ENCODE peak calls at places on chromosomes 3 and 15, in nine cellular contexts. M, X, S, C, N, G, T, W and O are unnamed samples.

GRCh38 chr3:77815467-77815866 is 775.6 kb downstream of the ROBO2 start:
- DNase-seq in G (no peak), X (no peak), N (no peak), S (no peak), W (no peak), C (peak; percentile 68), M (no peak), T (no peak), O (no peak)

GRCh38 chr3:117743962-117744361 is 1034.4 kb downstream of the TUSC7 start:
- DNase-seq in X (no peak), C (no peak), W (no peak), N (no peak), M (no peak), G (no peak), S (no peak), T (no peak), O (no peak)

GRCh38 chr3:119469378-119470189 is 821 bp downstream of the POGLUT1 start:
- DNase-seq in N (peak; percentile 50), C (no peak), T (no peak), G (peak; percentile 56), X (no peak), S (no peak), W (no peak), M (peak; percentile 28), O (peak; percentile 4)

GRCh38 chr15:38696120-38696727 is 131.6 kb upstream of the RASGRP1 start:
- DNase-seq in T (peak; percentile 78), X (no peak), C (no peak), M (peak; percentile 64), S (no peak), W (no peak), N (no peak), G (no peak), O (peak; percentile 47)

GRCh38 chr3:159830523-159831151 is 158.0 kb upstream of the IL12A start:
- DNase-seq in X (no peak), N (no peak), S (no peak), G (no peak), C (no peak), M (peak; percentile 41), W (no peak), T (no peak), O (no peak)

GRCh38 chr3:152511904-152512303 is 243.2 kb downstream of the MBNL1 start:
- DNase-seq in G (no peak), C (no peak), N (no peak), M (no peak), T (no peak), S (no peak), X (no peak), W (no peak), O (no peak)

GRCh38 chr3:197697355-197697754 is 39.3 kb downstream of the RUBCN start:
- DNase-seq in W (no peak), S (no peak), C (no peak), T (no peak), X (no peak), M (no peak), N (no peak), G (no peak), O (no peak)

GRCh38 chr3:17233398-17233800 is 348.6 kb downstream of the PLCL2 start:
- DNase-seq in W (no peak), N (peak; percentile 83), X (peak; percentile 45), G (peak; percentile 22), S (no peak), T (peak; percentile 46), C (no peak), M (peak; percentile 54), O (peak; percentile 41)

GRCh38 chr15:72727154-72727553 is 41.1 kb downstream of the BBS4 start:
- DNase-seq in M (no peak), S (no peak), G (no peak), W (no peak), T (no peak), C (no peak), X (no peak), N (no peak), O (no peak)

GRCh38 chr3:195867631-195868335 is 40.6 kb downstream of the TNK2 start:
- DNase-seq in M (no peak), N (no peak), X (peak; percentile 38), T (no peak), S (no peak), C (no peak), W (no peak), G (no peak), O (no peak)

GRCh38 chr3:55439657-55440405 is 47.3 kb downstream of the WNT5A start:
- DNase-seq in S (no peak), C (no peak), G (no peak), N (no peak), X (no peak), M (no peak), T (no peak), W (no peak), O (no peak)

DNA sequence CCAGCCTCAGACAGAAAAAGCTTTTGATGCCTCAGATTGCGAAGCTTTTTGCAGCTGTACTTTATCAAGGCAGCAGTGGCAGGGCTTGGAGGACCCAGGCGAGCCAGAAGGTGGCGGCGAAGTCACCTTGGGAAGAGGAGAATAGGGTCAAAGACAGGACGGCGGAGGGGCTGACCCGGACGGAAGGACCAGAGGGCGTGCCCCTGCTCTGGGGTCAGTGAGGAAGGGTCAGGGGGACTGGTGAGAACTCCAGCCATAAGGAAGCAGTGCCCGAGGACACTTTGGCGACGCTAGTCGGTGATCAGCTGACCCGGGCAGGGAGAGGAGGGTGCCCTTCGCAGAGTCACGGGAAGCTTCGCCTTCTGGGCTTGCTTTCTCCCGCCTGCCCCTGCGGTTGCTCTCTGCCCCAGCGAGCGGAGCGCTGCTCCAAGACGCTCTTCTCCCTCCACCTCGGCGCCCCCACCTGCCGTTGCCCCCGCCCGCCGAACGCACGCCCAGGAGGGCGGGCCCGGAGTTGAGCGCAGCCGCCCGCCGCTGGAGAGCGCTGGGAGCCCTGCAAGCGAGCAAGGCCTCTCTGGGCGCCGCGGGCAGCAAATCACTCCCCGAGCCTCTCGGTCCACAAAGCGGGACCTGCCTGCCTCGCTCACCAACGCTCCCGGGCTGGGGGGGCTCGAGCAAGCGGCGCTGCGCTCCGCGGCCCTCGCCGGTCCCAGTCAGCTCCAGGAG is 1.4 kb downstream of the CADPS start:
- DNase-seq in G (peak; percentile 23), M (peak; percentile 50), C (peak; percentile 95), W (peak; percentile 70), N (peak; percentile 92), T (no peak), S (peak; percentile 44), X (peak; percentile 81), O (no peak)
- TF ChIP-seq CTCF in G (no peak), M (no peak), C (peak; percentile 84), W (peak; percentile 76), N (peak; percentile 69), T (no peak), S (no peak), X (peak; percentile 53), O (no peak)

DNA sequence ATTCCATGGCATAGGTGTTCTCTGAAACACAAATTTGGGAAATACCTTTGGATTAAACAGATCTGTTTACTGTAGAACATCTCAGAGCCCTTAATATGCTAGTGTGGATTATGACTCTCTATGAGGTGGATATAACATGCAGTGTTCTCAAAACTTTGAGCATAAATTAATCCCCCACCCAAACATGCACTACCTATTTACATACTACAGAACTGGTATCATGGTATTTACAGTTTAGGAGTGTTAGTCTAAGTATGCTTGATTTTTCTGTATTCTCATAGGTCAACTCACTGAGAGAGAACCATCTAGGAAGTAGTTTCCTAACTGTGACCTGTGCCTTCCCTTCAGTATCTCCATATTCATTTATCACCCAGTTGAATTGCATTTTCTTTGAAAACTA is 30.9 kb upstream of the ZNF609 start:
- DNase-seq in G (no peak), X (no peak), C (no peak), S (no peak), T (no peak), M (no peak), W (no peak), N (no peak), O (no peak)
- H3K27ac ChIP-seq in G (peak overlapping the region; percentile 56), X (peak overlapping the region; percentile 64), C (no peak overlapping the region), S (no peak overlapping the region), T (peak overlapping the region; percentile 13), M (no peak overlapping the region), W (no peak overlapping the region), N (no peak overlapping the region), O (no peak overlapping the region)

GRCh38 chr3:47010050-47010712 is 30.7 kb downstream of the NBEAL2 start:
- DNase-seq in T (no peak), C (peak; percentile 65), X (no peak), M (no peak), W (no peak), S (no peak), N (no peak), G (peak; percentile 36), O (no peak)
- H3K4me3 ChIP-seq in T (peak overlapping the region; percentile 66), C (no peak overlapping the region), X (peak overlapping the region; percentile 48), M (peak overlapping the region; percentile 64), W (no peak overlapping the region), S (peak overlapping the region; percentile 70), N (no peak overlapping the region), G (peak overlapping the region; percentile 30), O (peak overlapping the region; percentile 62)

GRCh38 chr3:38311474-38311873 is 29.4 kb downstream of the SLC22A14 start:
- DNase-seq in X (no peak), W (no peak), N (no peak), G (no peak), C (no peak), T (no peak), S (no peak), M (no peak), O (no peak)
- TF ChIP-seq CTCF in X (no peak), W (no peak), N (no peak), G (no peak), C (no peak), T (no peak), S (no peak), M (no peak), O (no peak)

GRCh38 chr3:158819282-158819681 is 17.4 kb downstream of the MFSD1 start:
- DNase-seq in G (no peak), T (no peak), N (no peak), X (no peak), M (no peak), W (no peak), C (no peak), S (no peak), O (no peak)
- H3K27ac ChIP-seq in G (peak overlapping the region; percentile 53), T (no peak overlapping the region), N (no peak overlapping the region), X (no peak overlapping the region), M (no peak overlapping the region), W (no peak overlapping the region), C (no peak overlapping the region), S (no peak overlapping the region), O (no peak overlapping the region)

GRCh38 chr3:158732856-158733200 is 571 bp upstream of the RARRES1 start:
- DNase-seq in W (no peak), G (no peak), S (no peak), C (peak; percentile 78), T (no peak), N (no peak), M (no peak), X (no peak), O (no peak)
- H3K4me3 ChIP-seq in W (peak overlapping the region; percentile 54), G (no peak overlapping the region), S (peak overlapping the region; percentile 73), C (peak overlapping the region; percentile 72), T (no peak overlapping the region), N (no peak overlapping the region), M (peak overlapping the region; percentile 69), X (peak overlapping the region; percentile 46), O (peak overlapping the region; percentile 64)